ENCODE peak calls at places on chromosomes 2 and 18, in ten cellular contexts. One of them, this sample, is unnamed.

GRCh38 chr2:71647346-71647745 is 194.0 kb downstream of the DYSF start:
- DNase-seq in mesothelial cell of epicardium: no peak
- DNase-seq in NCI-H1930: no peak
- DNase-seq in M059J: no peak
- DNase-seq in upper lobe of left lung: no peak
- DNase-seq in astrocyte: peak
- DNase-seq in anterior cingulate cortex: no peak
- DNase-seq in right cardiac atrium: no peak
- DNase-seq in tibial nerve: no peak
- DNase-seq in amniotic stem cell: no peak
- DNase-seq in this sample: no peak

GRCh38 chr2:16069933-16070647 is 129.7 kb downstream of the MYCN start:
- DNase-seq in right cardiac atrium: peak
- DNase-seq in anterior cingulate cortex: peak
- DNase-seq in M059J: no peak
- DNase-seq in astrocyte: no peak
- DNase-seq in tibial nerve: no peak
- DNase-seq in upper lobe of left lung: no peak
- DNase-seq in amniotic stem cell: no peak
- DNase-seq in NCI-H1930: no peak
- DNase-seq in mesothelial cell of epicardium: no peak
- DNase-seq in this sample: peak

GRCh38 chr2:218008060-218009040 is 5.6 kb upstream of the TNS1 start:
- DNase-seq in upper lobe of left lung: no peak
- DNase-seq in M059J: peak
- DNase-seq in mesothelial cell of epicardium: no peak
- DNase-seq in NCI-H1930: no peak
- DNase-seq in astrocyte: peak
- DNase-seq in anterior cingulate cortex: no peak
- DNase-seq in right cardiac atrium: peak
- DNase-seq in amniotic stem cell: no peak
- DNase-seq in tibial nerve: no peak
- DNase-seq in this sample: no peak

GRCh38 chr2:171652411-171652775 is 34.9 kb upstream of the DYNC1I2 start:
- DNase-seq in upper lobe of left lung: no peak
- DNase-seq in amniotic stem cell: no peak
- DNase-seq in M059J: peak
- DNase-seq in tibial nerve: no peak
- DNase-seq in astrocyte: no peak
- DNase-seq in NCI-H1930: no peak
- DNase-seq in anterior cingulate cortex: no peak
- DNase-seq in mesothelial cell of epicardium: no peak
- DNase-seq in right cardiac atrium: no peak
- DNase-seq in this sample: no peak

GRCh38 chr18:74498712-74499629 is 2.8 kb downstream of the CNDP2 start:
- DNase-seq in astrocyte: peak
- DNase-seq in NCI-H1930: no peak
- DNase-seq in M059J: peak
- DNase-seq in anterior cingulate cortex: no peak
- DNase-seq in amniotic stem cell: no peak
- DNase-seq in tibial nerve: peak
- DNase-seq in right cardiac atrium: peak
- DNase-seq in mesothelial cell of epicardium: no peak
- DNase-seq in upper lobe of left lung: peak
- DNase-seq in this sample: no peak

GRCh38 chr18:5518179-5518770 is 25.5 kb downstream of the EPB41L3 start:
- DNase-seq in tibial nerve: no peak
- DNase-seq in right cardiac atrium: no peak
- DNase-seq in amniotic stem cell: no peak
- DNase-seq in upper lobe of left lung: no peak
- DNase-seq in astrocyte: no peak
- DNase-seq in NCI-H1930: no peak
- DNase-seq in M059J: no peak
- DNase-seq in mesothelial cell of epicardium: no peak
- DNase-seq in anterior cingulate cortex: no peak
- DNase-seq in this sample: no peak

GRCh38 chr2:9163306-9164111 is 43.1 kb upstream of the ASAP2 start:
- DNase-seq in NCI-H1930: no peak
- DNase-seq in anterior cingulate cortex: no peak
- DNase-seq in M059J: peak
- DNase-seq in astrocyte: peak
- DNase-seq in amniotic stem cell: peak
- DNase-seq in right cardiac atrium: no peak
- DNase-seq in upper lobe of left lung: no peak
- DNase-seq in mesothelial cell of epicardium: no peak
- DNase-seq in tibial nerve: no peak
- DNase-seq in this sample: no peak

GRCh38 chr2:97699765-97700444 is 13.5 kb upstream of the ZAP70 start:
- DNase-seq in mesothelial cell of epicardium: peak
- DNase-seq in tibial nerve: peak
- DNase-seq in anterior cingulate cortex: peak
- DNase-seq in M059J: peak
- DNase-seq in NCI-H1930: peak
- DNase-seq in amniotic stem cell: peak
- DNase-seq in right cardiac atrium: peak
- DNase-seq in astrocyte: peak
- DNase-seq in upper lobe of left lung: no peak
- DNase-seq in this sample: peak

GRCh38 chr2:83368916-83369315 is 1090.2 kb downstream of the SUCLG1 start:
- DNase-seq in mesothelial cell of epicardium: no peak
- DNase-seq in NCI-H1930: no peak
- DNase-seq in astrocyte: peak
- DNase-seq in upper lobe of left lung: no peak
- DNase-seq in tibial nerve: no peak
- DNase-seq in anterior cingulate cortex: no peak
- DNase-seq in M059J: peak
- DNase-seq in right cardiac atrium: no peak
- DNase-seq in amniotic stem cell: no peak
- DNase-seq in this sample: no peak

This sample was measured in ovary.